ENCODE peak calls at places on chromosome 16, in six cellular contexts. W is H1, C is NT2/D1, R is GM12878, Z is HepG2, N is K562. E is an unnamed sample.

GRCh38 chr16:58426095-58426494 is 33.8 kb downstream of the GINS3 start:
- DNase-seq in W (no peak), C (no peak), R (peak; percentile 45), Z (no peak), N (no peak), E (no peak)

GRCh38 chr16:85220125-85220839 is 108.0 kb upstream of the CIBAR2 start:
- DNase-seq in W (no peak), C (no peak), R (no peak), Z (peak; percentile 22), N (no peak), E (no peak)

GRCh38 chr16:65959978-65960377 is 406.5 kb upstream of the CDH5 start:
- DNase-seq in W (no peak), C (no peak), R (no peak), Z (no peak), N (no peak), E (no peak)

GRCh38 chr16:59305850-59306249 is 571.7 kb upstream of the GOT2 start:
- DNase-seq in W (no peak), C (no peak), R (no peak), Z (no peak), N (no peak), E (no peak)

GRCh38 chr16:72787519-72788268 is 260.2 kb downstream of the ZFHX3 start:
- DNase-seq in W (peak; percentile 73), C (peak; percentile 36), R (peak; percentile 9), Z (no peak), N (no peak), E (no peak)

GRCh38 chr16:65120811-65121721 is 797 bp downstream of the CDH11 start:
- DNase-seq in W (peak; percentile 69), C (no peak), R (no peak), Z (no peak), N (no peak), E (no peak)

GRCh38 chr16:80174416-80174815 is 366.4 kb upstream of the DYNLRB2 start:
- DNase-seq in W (no peak), C (no peak), R (no peak), Z (peak; percentile 41), N (no peak), E (no peak)

GRCh38 chr16:66414891-66415290 is 12.2 kb upstream of the BEAN1 start:
- DNase-seq in W (no peak), C (no peak), R (no peak), Z (no peak), N (no peak), E (no peak)

GRCh38 chr16:3591991-3592390 is 14.8 kb upstream of the NLRC3 start:
- DNase-seq in W (no peak), C (no peak), R (no peak), Z (no peak), N (no peak), E (no peak)

GRCh38 chr16:70706948-70707465 is 21.2 kb upstream of the MTSS2 start:
- DNase-seq in W (no peak), C (no peak), R (no peak), Z (no peak), N (no peak), E (no peak)

GRCh38 chr16:66335704-66336329 is 30.7 kb upstream of the CDH5 start:
- DNase-seq in W (no peak), C (no peak), R (no peak), Z (no peak), N (no peak), E (no peak)

GRCh38 chr16:12637002-12637401 is 166.7 kb downstream of the CPPED1 start:
- DNase-seq in W (no peak), C (no peak), R (no peak), Z (no peak), N (no peak), E (no peak)

GRCh38 chr16:35196313-35196712 is 1736.9 kb downstream of the TP53TG3F start:
- DNase-seq in W (no peak), C (no peak), R (no peak), Z (no peak), N (no peak), E (no peak)

GRCh38 chr16:3461120-3461519 is 17.6 kb downstream of the NAA60 start:
- DNase-seq in W (no peak), C (no peak), R (no peak), Z (no peak), N (no peak), E (no peak)

GRCh38 chr16:19114359-19115147 is 789 bp downstream of the ITPRIPL2 start:
- DNase-seq in W (peak; percentile 87), C (no peak), R (no peak), Z (no peak), N (no peak), E (no peak)

GRCh38 chr16:49876716-49877129 is 20.8 kb upstream of the ZNF423 start:
- DNase-seq in W (peak; percentile 99), C (no peak), R (no peak), Z (no peak), N (peak; percentile 92), E (no peak)

GRCh38 chr16:58638148-58639036 is 8.8 kb upstream of the CNOT1 start:
- DNase-seq in W (no peak), C (no peak), R (no peak), Z (peak; percentile 79), N (peak; percentile 37), E (peak; percentile 54)

GRCh38 chr16:72990003-72990521 is 57.9 kb downstream of the ZFHX3 start:
- DNase-seq in W (no peak), C (no peak), R (no peak), Z (no peak), N (no peak), E (peak; percentile 31)

GRCh38 chr16:58012481-58012880 is 11.3 kb downstream of the USB1 start:
- DNase-seq in W (no peak), C (no peak), R (no peak), Z (no peak), N (no peak), E (no peak)

GRCh38 chr16:81319221-81319912 is 4.6 kb downstream of the GAN start:
- DNase-seq in W (no peak), C (no peak), R (no peak), Z (no peak), N (peak; percentile 33), E (no peak)

GRCh38 chr16:50137268-50137667 is 15.8 kb upstream of the TENT4B start:
- DNase-seq in W (no peak), C (no peak), R (no peak), Z (no peak), N (no peak), E (no peak)

GRCh38 chr16:31200821-31201510 is 1.6 kb downstream of the PYCARD start:
- DNase-seq in W (no peak), C (no peak), R (no peak), Z (no peak), N (no peak), E (no peak)

GRCh38 chr16:65672960-65673359 is 551.1 kb upstream of the CDH11 start:
- DNase-seq in W (no peak), C (no peak), R (no peak), Z (no peak), N (peak; percentile 16), E (no peak)

GRCh38 chr16:12435730-12436129 is 368.0 kb downstream of the CPPED1 start:
- DNase-seq in W (no peak), C (no peak), R (no peak), Z (no peak), N (no peak), E (no peak)

GRCh38 chr16:54677551-54677950 is 253.1 kb upstream of the IRX5 start:
- DNase-seq in W (no peak), C (no peak), R (no peak), Z (no peak), N (no peak), E (no peak)
- TF ChIP-seq ZNF274 in W (no peak), C (no peak), R (no peak), Z (no peak), N (no peak), E (no peak)

DNA sequence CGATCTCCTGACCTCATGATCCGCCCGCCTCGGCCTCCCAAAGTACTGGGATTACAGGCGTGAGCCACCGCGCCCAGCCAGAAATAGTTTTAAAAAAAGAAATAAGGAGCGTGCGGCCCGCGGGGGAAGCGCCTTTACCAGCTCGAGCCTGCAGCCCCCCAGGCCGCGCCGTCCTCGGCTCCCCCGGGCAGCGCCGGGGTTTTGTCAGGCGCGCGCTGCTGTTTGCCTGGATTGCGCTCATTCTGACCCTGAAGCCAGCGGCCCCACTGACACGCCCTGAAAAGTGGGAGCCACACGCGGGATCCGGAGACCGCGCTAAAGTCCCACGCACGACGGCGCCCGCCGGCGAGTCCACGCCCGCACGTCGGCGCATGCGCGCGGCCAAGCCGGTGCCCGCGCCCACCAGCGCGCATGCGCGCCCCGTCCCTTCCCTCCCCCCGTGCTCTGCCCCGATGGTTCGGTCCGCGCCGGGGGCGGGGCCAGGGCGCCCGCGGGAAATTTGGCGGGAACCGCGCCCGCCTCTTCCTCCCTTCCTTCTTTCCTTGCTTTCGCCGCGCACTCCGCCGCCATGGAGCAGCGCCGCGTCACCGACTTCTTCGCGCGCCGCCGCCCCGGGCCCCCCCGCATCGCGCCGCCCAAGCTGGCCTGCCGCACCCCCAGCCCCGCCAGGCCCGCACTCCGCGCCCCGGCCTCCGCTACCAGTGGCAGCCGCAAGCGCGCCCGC is at the start of gene CDT1:
- DNase-seq in W (peak; percentile 96), C (peak; percentile 63), R (no peak), Z (peak; percentile 65), N (peak; percentile 96), E (peak; percentile 61)
- TF ChIP-seq ZNF274 in W (no peak), C (no peak), R (no peak), Z (no peak), N (no peak), E (no peak)

GRCh38 chr16:87582966-87583325 is 19.4 kb upstream of the JPH3 start:
- DNase-seq in W (no peak), C (no peak), R (no peak), Z (no peak), N (no peak), E (no peak)

GRCh38 chr16:87583453-87584131 is 18.7 kb upstream of the JPH3 start:
- DNase-seq in W (no peak), C (no peak), R (no peak), Z (no peak), N (no peak), E (no peak)

GRCh38 chr16:87582221-87582965 is 19.9 kb upstream of the JPH3 start:
- DNase-seq in W (no peak), C (no peak), R (no peak), Z (no peak), N (no peak), E (no peak)

GRCh38 chr16:87580855-87581261 is 21.4 kb upstream of the JPH3 start:
- DNase-seq in W (no peak), C (no peak), R (no peak), Z (no peak), N (peak; percentile 61), E (no peak)

GRCh38 chr16:87581867-87582220 is 20.5 kb upstream of the JPH3 start:
- DNase-seq in W (no peak), C (no peak), R (no peak), Z (peak; percentile 39), N (peak; percentile 72), E (peak; percentile 51)
- TF ChIP-seq ZNF274 in W (no peak), C (no peak), R (no peak), Z (no peak), N (no peak), E (no peak)

GRCh38 chr16:51648521-51648920 is 497.5 kb upstream of the SALL1 start:
- DNase-seq in W (no peak), C (no peak), R (no peak), Z (no peak), N (no peak), E (no peak)

DNA sequence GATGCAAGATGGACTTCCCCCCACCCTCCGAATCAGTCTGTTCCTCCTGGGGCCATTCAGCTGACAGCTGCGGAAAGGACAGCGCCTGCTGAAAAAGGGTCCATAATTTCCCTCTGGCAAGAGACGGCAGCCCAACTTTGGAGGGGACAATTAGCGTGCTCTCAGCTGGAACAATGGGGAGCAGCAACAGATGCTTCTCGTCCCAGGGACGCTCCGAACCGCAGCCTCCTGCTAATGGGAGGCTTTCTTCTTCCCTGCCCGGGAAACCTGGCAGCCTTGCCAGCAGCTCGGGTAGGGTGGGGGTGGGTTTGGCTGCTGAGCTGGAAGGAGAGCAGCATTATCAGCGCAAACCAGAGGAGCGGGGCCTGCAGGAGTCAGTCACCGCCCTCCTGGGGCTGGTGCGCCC is 500.0 kb upstream of the SALL1 start:
- DNase-seq in W (no peak), C (no peak), R (no peak), Z (no peak), N (no peak), E (no peak)
- TF ChIP-seq ZNF274 in W (no peak), C (no peak), R (no peak), Z (no peak), N (no peak), E (no peak)

E was measured in HCT116.